ENCODE peak calls at places on chromosome 18, in seven cellular contexts. One of them, this sample, is unnamed.

GRCh38 chr18:13539050-13539449 is 187.3 kb downstream of the FAM210A start:
- DNase-seq in ovary: no peak
- DNase-seq in HepG2: no peak
- DNase-seq in K562: no peak
- DNase-seq in sigmoid colon: no peak
- DNase-seq in transverse colon: peak; percentile 68
- DNase-seq in stomach: no peak
- DNase-seq in this sample: no peak

GRCh38 chr18:11751305-11752115 is 62.4 kb downstream of the GNAL start:
- DNase-seq in HepG2: no peak
- DNase-seq in K562: no peak
- DNase-seq in transverse colon: no peak
- DNase-seq in ovary: no peak
- DNase-seq in stomach: no peak
- DNase-seq in sigmoid colon: no peak
- DNase-seq in this sample: no peak

GRCh38 chr18:78982186-78982585 is 2.6 kb downstream of the SALL3 start:
- DNase-seq in transverse colon: no peak
- DNase-seq in K562: no peak
- DNase-seq in sigmoid colon: no peak
- DNase-seq in ovary: no peak
- DNase-seq in HepG2: no peak
- DNase-seq in stomach: no peak
- DNase-seq in this sample: no peak

GRCh38 chr18:59376351-59376935 is 17.4 kb upstream of the LMAN1 start:
- DNase-seq in stomach: no peak
- DNase-seq in K562: no peak
- DNase-seq in HepG2: no peak
- DNase-seq in ovary: no peak
- DNase-seq in transverse colon: no peak
- DNase-seq in sigmoid colon: no peak
- DNase-seq in this sample: no peak

GRCh38 chr18:79275461-79275860 is 120.3 kb upstream of the NFATC1 start:
- DNase-seq in transverse colon: no peak
- DNase-seq in sigmoid colon: no peak
- DNase-seq in HepG2: no peak
- DNase-seq in stomach: no peak
- DNase-seq in K562: no peak
- DNase-seq in ovary: no peak
- DNase-seq in this sample: no peak

GRCh38 chr18:76736309-76736708 is 86.0 kb upstream of the ZNF236 start:
- DNase-seq in stomach: no peak
- DNase-seq in transverse colon: no peak
- DNase-seq in K562: no peak
- DNase-seq in HepG2: no peak
- DNase-seq in sigmoid colon: no peak
- DNase-seq in ovary: no peak
- DNase-seq in this sample: no peak

GRCh38 chr18:34754300-34754699 is 44.2 kb downstream of the DTNA start:
- DNase-seq in K562: no peak
- DNase-seq in sigmoid colon: no peak
- DNase-seq in HepG2: no peak
- DNase-seq in stomach: no peak
- DNase-seq in transverse colon: no peak
- DNase-seq in ovary: no peak
- DNase-seq in this sample: no peak

GRCh38 chr18:56282234-56283104 is 355.9 kb downstream of the TXNL1 start:
- DNase-seq in HepG2: no peak
- DNase-seq in stomach: no peak
- DNase-seq in K562: no peak
- DNase-seq in transverse colon: no peak
- DNase-seq in ovary: no peak
- DNase-seq in sigmoid colon: no peak
- DNase-seq in this sample: no peak

GRCh38 chr18:63817441-63818051 is 42.3 kb downstream of the SERPINB7 start:
- DNase-seq in stomach: no peak
- DNase-seq in transverse colon: no peak
- DNase-seq in K562: no peak
- DNase-seq in ovary: no peak
- DNase-seq in HepG2: no peak
- DNase-seq in sigmoid colon: no peak
- DNase-seq in this sample: no peak

GRCh38 chr18:486929-487328 is 13.6 kb downstream of the COLEC12 start:
- DNase-seq in transverse colon: no peak
- DNase-seq in HepG2: no peak
- DNase-seq in K562: no peak
- DNase-seq in ovary: no peak
- DNase-seq in stomach: no peak
- DNase-seq in sigmoid colon: no peak
- DNase-seq in this sample: no peak

GRCh38 chr18:8744656-8745055 is 39.3 kb downstream of the MTCL1 start:
- DNase-seq in K562: no peak
- DNase-seq in HepG2: no peak
- DNase-seq in sigmoid colon: no peak
- DNase-seq in transverse colon: no peak
- DNase-seq in stomach: no peak
- DNase-seq in ovary: no peak
- DNase-seq in this sample: no peak

GRCh38 chr18:75365230-75365629 is 62.3 kb downstream of the SMIM21 start:
- DNase-seq in K562: no peak
- DNase-seq in transverse colon: no peak
- DNase-seq in HepG2: no peak
- DNase-seq in sigmoid colon: no peak
- DNase-seq in stomach: no peak
- DNase-seq in ovary: no peak
- DNase-seq in this sample: no peak

GRCh38 chr18:53887447-53887846 is 337.0 kb downstream of the MBD2 start:
- DNase-seq in transverse colon: no peak
- DNase-seq in stomach: no peak
- DNase-seq in HepG2: no peak
- DNase-seq in sigmoid colon: no peak
- DNase-seq in ovary: no peak
- DNase-seq in K562: no peak
- DNase-seq in this sample: no peak

GRCh38 chr18:61148322-61148721 is 184.9 kb upstream of the CDH20 start:
- DNase-seq in HepG2: no peak
- DNase-seq in sigmoid colon: no peak
- DNase-seq in stomach: no peak
- DNase-seq in transverse colon: no peak
- DNase-seq in ovary: no peak
- DNase-seq in K562: no peak
- DNase-seq in this sample: no peak

GRCh38 chr18:76374330-76375281 is 120.4 kb downstream of the ZNF516 start:
- DNase-seq in ovary: no peak
- DNase-seq in stomach: no peak
- DNase-seq in HepG2: no peak
- DNase-seq in K562: no peak
- DNase-seq in transverse colon: no peak
- DNase-seq in sigmoid colon: no peak
- DNase-seq in this sample: no peak

GRCh38 chr18:53457068-53457467 is 767.4 kb downstream of the MBD2 start:
- DNase-seq in HepG2: no peak
- DNase-seq in sigmoid colon: no peak
- DNase-seq in K562: no peak
- DNase-seq in stomach: no peak
- DNase-seq in transverse colon: no peak
- DNase-seq in ovary: no peak
- DNase-seq in this sample: no peak

GRCh38 chr18:68985172-68985820 is 187.4 kb downstream of the CCDC102B start:
- DNase-seq in stomach: no peak
- DNase-seq in transverse colon: no peak
- DNase-seq in HepG2: no peak
- DNase-seq in sigmoid colon: no peak
- DNase-seq in K562: no peak
- DNase-seq in ovary: no peak
- DNase-seq in this sample: no peak

GRCh38 chr18:59912007-59912550 is 12.3 kb downstream of the PMAIP1 start:
- DNase-seq in ovary: no peak
- DNase-seq in stomach: no peak
- DNase-seq in HepG2: no peak
- DNase-seq in transverse colon: no peak
- DNase-seq in sigmoid colon: no peak
- DNase-seq in K562: no peak
- DNase-seq in this sample: no peak

GRCh38 chr18:14959550-14959949 is 211.6 kb downstream of the ANKRD30B start:
- DNase-seq in transverse colon: no peak
- DNase-seq in K562: no peak
- DNase-seq in ovary: no peak
- DNase-seq in sigmoid colon: no peak
- DNase-seq in HepG2: no peak
- DNase-seq in stomach: no peak
- DNase-seq in this sample: peak; percentile 82
- H3K9me3 ChIP-seq in transverse colon: peaks cover 7% of the 10 kb centered on the region
- H3K9me3 ChIP-seq in K562: no peaks in the 10 kb centered on the region
- H3K9me3 ChIP-seq in ovary: no peaks in the 10 kb centered on the region
- H3K9me3 ChIP-seq in sigmoid colon: peaks cover 6% of the 10 kb centered on the region
- H3K9me3 ChIP-seq in HepG2: no peaks in the 10 kb centered on the region
- H3K9me3 ChIP-seq in stomach: peaks cover 3% of the 10 kb centered on the region
- H3K9me3 ChIP-seq in this sample: no peaks in the 10 kb centered on the region

GRCh38 chr18:6200375-6200774 is 214.3 kb downstream of the L3MBTL4 start:
- DNase-seq in stomach: no peak
- DNase-seq in HepG2: no peak
- DNase-seq in K562: no peak
- DNase-seq in ovary: no peak
- DNase-seq in sigmoid colon: no peak
- DNase-seq in transverse colon: no peak
- DNase-seq in this sample: no peak
- TF ChIP-seq EP300 in stomach: no peak
- TF ChIP-seq EP300 in HepG2: no peak
- TF ChIP-seq EP300 in K562: no peak
- TF ChIP-seq EP300 in ovary: no peak
- TF ChIP-seq EP300 in sigmoid colon: no peak
- TF ChIP-seq EP300 in transverse colon: no peak
- TF ChIP-seq EP300 in this sample: no peak

DNA sequence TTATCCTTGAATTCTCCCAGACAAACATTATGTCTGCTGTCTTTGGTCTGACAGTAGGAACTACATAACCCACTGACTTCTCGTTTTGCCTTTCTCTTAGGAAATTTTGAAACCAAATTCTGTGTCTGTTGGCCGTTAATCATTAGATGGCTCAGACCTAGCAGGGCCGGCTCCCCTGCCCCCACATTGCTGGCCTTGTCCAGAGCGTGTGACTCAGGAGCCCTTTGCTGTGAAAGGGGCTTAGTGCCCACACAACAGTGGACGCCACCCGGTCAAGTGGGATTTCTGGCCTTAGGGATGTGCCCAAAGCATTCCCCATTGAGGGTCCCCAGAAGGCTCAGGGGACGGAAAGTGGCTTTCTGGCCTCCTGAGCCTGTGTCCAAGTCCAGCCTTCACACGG is 137.5 kb downstream of the CTIF start:
- DNase-seq in stomach: no peak
- DNase-seq in sigmoid colon: peak; percentile 60
- DNase-seq in K562: no peak
- DNase-seq in transverse colon: no peak
- DNase-seq in ovary: peak; percentile 25
- DNase-seq in HepG2: no peak
- DNase-seq in this sample: no peak
- H3K36me3 ChIP-seq in stomach: peaks cover 3% of the 10 kb centered on the region
- H3K36me3 ChIP-seq in sigmoid colon: peaks cover 11% of the 10 kb centered on the region
- H3K36me3 ChIP-seq in K562: no peaks in the 10 kb centered on the region
- H3K36me3 ChIP-seq in transverse colon: peaks cover 2% of the 10 kb centered on the region
- H3K36me3 ChIP-seq in ovary: no peaks in the 10 kb centered on the region
- H3K36me3 ChIP-seq in HepG2: peaks cover 16% of the 10 kb centered on the region
- H3K36me3 ChIP-seq in this sample: peaks cover under 1% of the 10 kb centered on the region

GRCh38 chr18:72601944-72602343 is 57.8 kb upstream of the CBLN2 start:
- DNase-seq in transverse colon: no peak
- DNase-seq in stomach: no peak
- DNase-seq in ovary: no peak
- DNase-seq in K562: no peak
- DNase-seq in sigmoid colon: no peak
- DNase-seq in HepG2: no peak
- DNase-seq in this sample: peak; percentile 88
- H3K9me3 ChIP-seq in transverse colon: no peaks in the 10 kb centered on the region
- H3K9me3 ChIP-seq in stomach: peaks cover 15% of the 10 kb centered on the region
- H3K9me3 ChIP-seq in ovary: no peaks in the 10 kb centered on the region
- H3K9me3 ChIP-seq in K562: no peaks in the 10 kb centered on the region
- H3K9me3 ChIP-seq in sigmoid colon: no peaks in the 10 kb centered on the region
- H3K9me3 ChIP-seq in HepG2: peaks cover 17% of the 10 kb centered on the region
- H3K9me3 ChIP-seq in this sample: no peaks in the 10 kb centered on the region

GRCh38 chr18:9825571-9826073 is 60.2 kb upstream of the TXNDC2 start:
- DNase-seq in K562: no peak
- DNase-seq in HepG2: peak; percentile 47
- DNase-seq in ovary: no peak
- DNase-seq in sigmoid colon: no peak
- DNase-seq in stomach: no peak
- DNase-seq in transverse colon: peak; percentile 68
- DNase-seq in this sample: peak; percentile 90
- TF ChIP-seq EP300 in K562: peak; percentile 96
- TF ChIP-seq EP300 in HepG2: no peak
- TF ChIP-seq EP300 in ovary: no peak
- TF ChIP-seq EP300 in sigmoid colon: peak; percentile 53
- TF ChIP-seq EP300 in stomach: no peak
- TF ChIP-seq EP300 in transverse colon: peak; percentile 44
- TF ChIP-seq EP300 in this sample: peak; percentile 50

GRCh38 chr18:6994719-6995430 is 122.7 kb downstream of the LAMA1 start:
- DNase-seq in sigmoid colon: no peak
- DNase-seq in K562: no peak
- DNase-seq in ovary: no peak
- DNase-seq in stomach: no peak
- DNase-seq in transverse colon: no peak
- DNase-seq in HepG2: no peak
- DNase-seq in this sample: no peak

GRCh38 chr18:6992761-6993160 is 124.8 kb downstream of the LAMA1 start:
- DNase-seq in ovary: no peak
- DNase-seq in sigmoid colon: no peak
- DNase-seq in HepG2: no peak
- DNase-seq in transverse colon: no peak
- DNase-seq in stomach: no peak
- DNase-seq in K562: no peak
- DNase-seq in this sample: no peak

GRCh38 chr18:6997802-6998201 is 119.8 kb downstream of the LAMA1 start:
- DNase-seq in transverse colon: no peak
- DNase-seq in K562: no peak
- DNase-seq in ovary: no peak
- DNase-seq in HepG2: no peak
- DNase-seq in stomach: no peak
- DNase-seq in sigmoid colon: no peak
- DNase-seq in this sample: no peak

DNA sequence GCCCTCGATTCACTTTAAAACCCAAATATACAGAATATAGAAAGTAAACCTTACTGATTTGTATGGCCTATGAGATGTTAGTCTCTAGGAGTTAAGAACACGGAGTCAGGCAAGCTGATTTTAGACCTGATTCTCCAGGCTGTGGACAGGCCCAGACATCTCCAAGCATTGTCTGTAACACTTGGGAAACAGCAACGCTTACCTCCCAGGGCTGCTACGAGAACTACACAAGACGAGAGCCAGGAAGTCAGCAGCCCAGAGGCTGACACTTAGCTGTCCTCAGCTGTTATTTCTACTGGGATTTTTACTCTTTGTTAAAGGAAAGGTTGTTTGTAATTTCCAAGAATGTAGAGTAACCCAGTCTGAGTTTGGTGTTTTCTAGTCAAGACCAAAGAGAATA is 123.5 kb downstream of the LAMA1 start:
- DNase-seq in stomach: no peak
- DNase-seq in K562: no peak
- DNase-seq in HepG2: no peak
- DNase-seq in sigmoid colon: no peak
- DNase-seq in transverse colon: no peak
- DNase-seq in ovary: no peak
- DNase-seq in this sample: no peak
- H3K36me3 ChIP-seq in stomach: no peaks in the 10 kb centered on the region
- H3K36me3 ChIP-seq in K562: no peaks in the 10 kb centered on the region
- H3K36me3 ChIP-seq in HepG2: no peaks in the 10 kb centered on the region
- H3K36me3 ChIP-seq in sigmoid colon: no peaks in the 10 kb centered on the region
- H3K36me3 ChIP-seq in transverse colon: no peaks in the 10 kb centered on the region
- H3K36me3 ChIP-seq in ovary: no peaks in the 10 kb centered on the region
- H3K36me3 ChIP-seq in this sample: no peaks in the 10 kb centered on the region